ENCODE peak calls at places on chromosome X, in five cellular contexts. H is HCT116, M is GM12878, L is HepG2, X is K562. O is an unnamed sample.

GRCh38 chrX:97628326-97628725 is 744.6 kb downstream of the RPA4 start:
- DNase-seq in H (no peak), M (no peak), L (no peak), X (no peak), O (no peak)

GRCh38 chrX:69616520-69617203 is 749 bp downstream of the EDA start:
- DNase-seq in H (no peak), M (no peak), L (peak; percentile 0), X (no peak), O (no peak)

GRCh38 chrX:63012574-63012973 is 338.6 kb downstream of the SPIN4 start:
- DNase-seq in H (no peak), M (no peak), L (no peak), X (no peak), O (no peak)

GRCh38 chrX:13837290-13837745 is 20.4 kb upstream of the GPM6B start:
- DNase-seq in H (no peak), M (no peak), L (no peak), X (no peak), O (no peak)

GRCh38 chrX:153635788-153636668 is 11.0 kb upstream of the DUSP9 start:
- DNase-seq in H (no peak), M (no peak), L (peak; percentile 59), X (peak; percentile 48), O (peak; percentile 31)

GRCh38 chrX:69503228-69503834 is 795 bp upstream of the NALF2 start:
- DNase-seq in H (peak; percentile 43), M (no peak), L (peak; percentile 79), X (no peak), O (no peak)

GRCh38 chrX:120140293-120140981 is 18.0 kb upstream of the RHOXF2 start:
- DNase-seq in H (no peak), M (no peak), L (no peak), X (no peak), O (no peak)

GRCh38 chrX:12885508-12885907 is 18.6 kb downstream of the TLR7 start:
- DNase-seq in H (no peak), M (no peak), L (no peak), X (no peak), O (no peak)

GRCh38 chrX:79570524-79571240 is 203.5 kb upstream of the ITM2A start:
- DNase-seq in H (no peak), M (no peak), L (no peak), X (no peak), O (no peak)

GRCh38 chrX:1558761-1559468 is 21.9 kb upstream of the P2RY8 start:
- DNase-seq in H (no peak), M (no peak), L (no peak), X (no peak), O (peak; percentile 23)

GRCh38 chrX:56343664-56344063 is 111.5 kb downstream of the KLF8 start:
- DNase-seq in H (no peak), M (no peak), L (no peak), X (no peak), O (no peak)
- H3K9me3 ChIP-seq in H (no peaks in the 10 kb centered on the region), M (no peaks in the 10 kb centered on the region), L (no peaks in the 10 kb centered on the region), X (no peaks in the 10 kb centered on the region), O (no peaks in the 10 kb centered on the region)

GRCh38 chrX:148784137-148784536 is 283.7 kb downstream of the AFF2 start:
- DNase-seq in H (no peak), M (no peak), L (no peak), X (no peak), O (no peak)
- H3K27ac ChIP-seq in H (no peak overlapping the region), M (no peak overlapping the region), L (no peak overlapping the region), X (no peak overlapping the region), O (no peak overlapping the region)

DNA sequence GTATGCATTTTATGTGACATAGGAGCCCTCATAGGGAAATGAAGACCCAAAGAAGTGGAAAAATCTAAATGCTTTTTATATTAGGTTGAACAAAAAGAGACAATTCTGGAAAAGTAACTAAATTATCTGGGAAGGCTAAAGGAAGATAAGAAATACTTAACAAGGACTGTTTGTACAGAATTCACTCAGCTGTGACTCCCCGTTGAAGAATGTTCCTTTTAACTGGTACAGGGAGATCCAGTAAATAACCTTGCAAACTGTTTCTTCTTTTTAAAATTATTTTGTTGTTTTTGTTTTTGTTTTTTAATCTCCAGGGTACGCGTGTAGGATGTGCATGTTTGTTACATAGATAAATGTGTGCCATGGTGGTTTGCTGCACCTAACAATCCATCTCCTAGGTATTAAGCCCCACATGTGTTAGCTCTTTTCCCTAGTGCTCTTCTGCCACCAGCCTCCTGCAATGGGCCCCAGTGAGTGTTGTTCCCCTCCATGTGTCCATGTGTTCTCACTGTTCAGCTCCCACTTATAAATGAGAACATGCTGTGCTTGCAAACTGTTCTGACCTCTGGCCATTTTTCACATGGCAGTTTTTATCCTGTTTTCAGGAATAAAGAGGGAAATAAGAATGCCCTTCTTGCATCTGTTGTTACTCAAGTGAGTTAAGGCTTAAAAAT is 81.7 kb downstream of the PWWP3B start:
- DNase-seq in H (no peak), M (no peak), L (no peak), X (no peak), O (no peak)
- TF ChIP-seq SP1 in H (no peak), M (no peak), L (no peak), X (no peak), O (no peak)

GRCh38 chrX:67338262-67338661 is 205.6 kb upstream of the AR start:
- DNase-seq in H (no peak), M (no peak), L (no peak), X (no peak), O (no peak)
- H3K9me3 ChIP-seq in H (no peaks in the 10 kb centered on the region), M (no peaks in the 10 kb centered on the region), L (peaks cover 83% of the 10 kb centered on the region), X (no peaks in the 10 kb centered on the region), O (no peaks in the 10 kb centered on the region)

GRCh38 chrX:47651043-47651905 is 911 bp upstream of the ELK1 start:
- DNase-seq in H (no peak), M (no peak), L (no peak), X (no peak), O (no peak)

GRCh38 chrX:47650164-47651042 is at the start of gene ELK1:
- DNase-seq in H (peak; percentile 93), M (peak; percentile 90), L (peak; percentile 42), X (peak; percentile 91), O (peak; percentile 80)

GRCh38 chrX:47648376-47648775 is 2.0 kb downstream of the ELK1 start:
- DNase-seq in H (no peak), M (no peak), L (no peak), X (no peak), O (no peak)

GRCh38 chrX:47649302-47649701 is 1.1 kb downstream of the ELK1 start:
- DNase-seq in H (no peak), M (no peak), L (no peak), X (no peak), O (no peak)

DNA sequence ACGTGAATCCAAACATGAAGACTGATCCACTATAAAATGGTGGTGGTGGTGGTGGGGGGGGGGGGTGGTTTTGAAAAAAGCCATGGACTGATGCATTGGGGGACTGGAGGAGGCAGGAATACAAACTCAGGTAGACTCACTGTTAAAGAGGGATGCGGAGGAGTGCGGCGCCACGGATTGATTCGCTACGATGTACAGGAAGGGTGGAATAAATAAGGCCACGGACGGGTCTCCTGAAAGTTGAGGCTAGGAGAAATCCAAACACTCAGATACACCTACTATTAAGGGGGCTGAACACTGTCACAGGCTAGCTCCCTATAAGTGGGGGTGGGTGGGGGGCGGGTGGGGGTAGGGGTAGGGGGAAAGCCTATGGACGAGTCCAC is 591 bp downstream of the ELK1 start:
- DNase-seq in H (no peak), M (no peak), L (no peak), X (no peak), O (no peak)
- H3K27ac ChIP-seq in H (peak overlapping the region; percentile 64), M (peak overlapping the region; percentile 73), L (no peak overlapping the region), X (peak overlapping the region; percentile 88), O (no peak overlapping the region)

GRCh38 chrX:107029752-107030151 is 29.7 kb upstream of the MORC4 start:
- DNase-seq in H (no peak), M (no peak), L (no peak), X (no peak), O (no peak)

GRCh38 chrX:107025538-107025937 is 25.5 kb upstream of the MORC4 start:
- DNase-seq in H (peak; percentile 27), M (no peak), L (peak; percentile 12), X (peak; percentile 19), O (no peak)
- TF ChIP-seq SP1 in H (no peak), M (no peak), L (no peak), X (no peak), O (no peak)

GRCh38 chrX:155993421-155993820 is 4.1 kb upstream of the IL9R start:
- DNase-seq in H (no peak), M (no peak), L (peak; percentile 37), X (no peak), O (no peak)
- H3K9me3 ChIP-seq in H (no peaks in the 10 kb centered on the region), M (no peaks in the 10 kb centered on the region), L (peaks cover 30% of the 10 kb centered on the region), X (no peaks in the 10 kb centered on the region), O (peaks cover 82% of the 10 kb centered on the region)

DNA sequence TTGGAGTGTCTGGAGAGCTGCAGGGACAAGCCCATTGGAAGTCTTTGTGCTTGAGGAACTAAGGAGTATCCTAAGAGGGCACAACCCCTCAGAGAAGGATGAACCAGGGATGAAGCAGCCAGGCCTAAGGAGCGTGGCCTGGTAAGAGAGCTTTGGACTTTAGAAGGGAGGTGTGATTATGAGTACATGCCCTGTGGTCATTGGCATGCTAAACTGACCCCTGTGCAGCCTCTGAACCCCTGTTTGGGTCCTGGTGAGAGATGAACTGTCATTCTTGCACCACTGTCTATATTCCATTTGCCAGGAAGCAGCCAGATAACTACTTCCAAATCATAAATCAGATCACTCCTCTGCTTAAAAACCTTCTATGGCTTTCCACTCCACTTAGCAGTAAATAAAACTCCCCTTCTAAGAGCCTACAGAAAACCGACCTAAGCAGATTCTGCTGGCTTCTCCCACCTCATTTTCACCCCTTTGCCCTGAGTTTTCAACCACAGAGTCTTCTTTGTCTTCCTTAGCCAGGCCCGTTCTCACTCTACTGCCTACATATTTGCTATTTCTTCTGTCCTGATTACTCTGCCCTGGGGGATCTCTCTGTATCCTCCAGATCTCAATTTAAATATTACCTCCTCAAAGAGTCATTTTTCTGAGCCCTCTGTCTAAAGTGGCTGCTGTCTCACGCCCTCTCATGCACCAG is 56.6 kb downstream of the MID1IP1 start:
- DNase-seq in H (no peak), M (no peak), L (no peak), X (no peak), O (no peak)
- H3K27ac ChIP-seq in H (no peak overlapping the region), M (no peak overlapping the region), L (no peak overlapping the region), X (no peak overlapping the region), O (no peak overlapping the region)